ENCODE peak calls at places on chromosomes 7 and 10, in ten cellular contexts. One of them, this sample, is unnamed.

GRCh38 chr7:123624527-123625183 is 23.0 kb downstream of the ASB15 start:
- DNase-seq in naive B cell: peak
- DNase-seq in lower leg skin: no peak
- DNase-seq in NCI-H524: no peak
- DNase-seq in thyroid gland: peak
- DNase-seq in activated CD4-positive, alpha-beta T cell treated with anti-CD3 and anti-CD28 coated beads for 4 hours: peak
- DNase-seq in stimulated activated CD4-positive, alpha-beta T cell treated with anti-CD3 and anti-CD28 coated beads, Interleukin-1b, Interleukin-23, amount 100 ng/mL, for 48 hours: peak
- DNase-seq in EL: peak
- DNase-seq in HuH-7: peak
- DNase-seq in HT1080: peak
- DNase-seq in this sample: peak

GRCh38 chr7:48299580-48300169 is 128.4 kb downstream of the ABCA13 start:
- DNase-seq in naive B cell: no peak
- DNase-seq in lower leg skin: no peak
- DNase-seq in NCI-H524: peak
- DNase-seq in thyroid gland: peak
- DNase-seq in activated CD4-positive, alpha-beta T cell treated with anti-CD3 and anti-CD28 coated beads for 4 hours: no peak
- DNase-seq in stimulated activated CD4-positive, alpha-beta T cell treated with anti-CD3 and anti-CD28 coated beads, Interleukin-1b, Interleukin-23, amount 100 ng/mL, for 48 hours: peak
- DNase-seq in EL: peak
- DNase-seq in HuH-7: peak
- DNase-seq in HT1080: peak
- DNase-seq in this sample: peak

GRCh38 chr10:25176421-25176968 is 1.7 kb downstream of the GPR158 start:
- DNase-seq in naive B cell: no peak
- DNase-seq in lower leg skin: no peak
- DNase-seq in NCI-H524: no peak
- DNase-seq in thyroid gland: no peak
- DNase-seq in activated CD4-positive, alpha-beta T cell treated with anti-CD3 and anti-CD28 coated beads for 4 hours: no peak
- DNase-seq in stimulated activated CD4-positive, alpha-beta T cell treated with anti-CD3 and anti-CD28 coated beads, Interleukin-1b, Interleukin-23, amount 100 ng/mL, for 48 hours: no peak
- DNase-seq in EL: no peak
- DNase-seq in HuH-7: no peak
- DNase-seq in HT1080: peak
- DNase-seq in this sample: no peak

GRCh38 chr7:142088022-142088714 is 23.4 kb upstream of the MGAM2 start:
- DNase-seq in naive B cell: no peak
- DNase-seq in lower leg skin: no peak
- DNase-seq in NCI-H524: peak
- DNase-seq in thyroid gland: no peak
- DNase-seq in activated CD4-positive, alpha-beta T cell treated with anti-CD3 and anti-CD28 coated beads for 4 hours: no peak
- DNase-seq in stimulated activated CD4-positive, alpha-beta T cell treated with anti-CD3 and anti-CD28 coated beads, Interleukin-1b, Interleukin-23, amount 100 ng/mL, for 48 hours: no peak
- DNase-seq in EL: no peak
- DNase-seq in HuH-7: no peak
- DNase-seq in HT1080: no peak
- DNase-seq in this sample: no peak

GRCh38 chr10:107032700-107033401 is 131.7 kb downstream of the SORCS1 start:
- DNase-seq in naive B cell: no peak
- DNase-seq in lower leg skin: no peak
- DNase-seq in NCI-H524: no peak
- DNase-seq in thyroid gland: no peak
- DNase-seq in activated CD4-positive, alpha-beta T cell treated with anti-CD3 and anti-CD28 coated beads for 4 hours: no peak
- DNase-seq in stimulated activated CD4-positive, alpha-beta T cell treated with anti-CD3 and anti-CD28 coated beads, Interleukin-1b, Interleukin-23, amount 100 ng/mL, for 48 hours: no peak
- DNase-seq in EL: no peak
- DNase-seq in HuH-7: no peak
- DNase-seq in HT1080: no peak
- DNase-seq in this sample: no peak

GRCh38 chr10:75508239-75508813 is 76.9 kb downstream of the LRMDA start:
- DNase-seq in naive B cell: no peak
- DNase-seq in lower leg skin: no peak
- DNase-seq in NCI-H524: no peak
- DNase-seq in thyroid gland: no peak
- DNase-seq in activated CD4-positive, alpha-beta T cell treated with anti-CD3 and anti-CD28 coated beads for 4 hours: no peak
- DNase-seq in stimulated activated CD4-positive, alpha-beta T cell treated with anti-CD3 and anti-CD28 coated beads, Interleukin-1b, Interleukin-23, amount 100 ng/mL, for 48 hours: no peak
- DNase-seq in EL: peak
- DNase-seq in HuH-7: no peak
- DNase-seq in HT1080: no peak
- DNase-seq in this sample: peak

GRCh38 chr7:17090751-17091150 is 207.7 kb upstream of the AHR start:
- DNase-seq in naive B cell: no peak
- DNase-seq in lower leg skin: no peak
- DNase-seq in NCI-H524: no peak
- DNase-seq in thyroid gland: no peak
- DNase-seq in activated CD4-positive, alpha-beta T cell treated with anti-CD3 and anti-CD28 coated beads for 4 hours: no peak
- DNase-seq in stimulated activated CD4-positive, alpha-beta T cell treated with anti-CD3 and anti-CD28 coated beads, Interleukin-1b, Interleukin-23, amount 100 ng/mL, for 48 hours: no peak
- DNase-seq in EL: peak
- DNase-seq in HuH-7: no peak
- DNase-seq in HT1080: peak
- DNase-seq in this sample: peak

GRCh38 chr7:25025218-25025671 is 45.3 kb upstream of the OSBPL3 start:
- DNase-seq in naive B cell: no peak
- DNase-seq in lower leg skin: no peak
- DNase-seq in NCI-H524: no peak
- DNase-seq in thyroid gland: no peak
- DNase-seq in activated CD4-positive, alpha-beta T cell treated with anti-CD3 and anti-CD28 coated beads for 4 hours: no peak
- DNase-seq in stimulated activated CD4-positive, alpha-beta T cell treated with anti-CD3 and anti-CD28 coated beads, Interleukin-1b, Interleukin-23, amount 100 ng/mL, for 48 hours: no peak
- DNase-seq in EL: peak
- DNase-seq in HuH-7: peak
- DNase-seq in HT1080: peak
- DNase-seq in this sample: peak

GRCh38 chr7:39186671-39187070 is 209.0 kb downstream of the POU6F2 start:
- DNase-seq in naive B cell: no peak
- DNase-seq in lower leg skin: no peak
- DNase-seq in NCI-H524: no peak
- DNase-seq in thyroid gland: no peak
- DNase-seq in activated CD4-positive, alpha-beta T cell treated with anti-CD3 and anti-CD28 coated beads for 4 hours: no peak
- DNase-seq in stimulated activated CD4-positive, alpha-beta T cell treated with anti-CD3 and anti-CD28 coated beads, Interleukin-1b, Interleukin-23, amount 100 ng/mL, for 48 hours: no peak
- DNase-seq in EL: no peak
- DNase-seq in HuH-7: no peak
- DNase-seq in HT1080: no peak
- DNase-seq in this sample: no peak

GRCh38 chr7:82410461-82410860 is 33.1 kb downstream of the CACNA2D1 start:
- DNase-seq in naive B cell: no peak
- DNase-seq in lower leg skin: no peak
- DNase-seq in NCI-H524: peak
- DNase-seq in thyroid gland: no peak
- DNase-seq in activated CD4-positive, alpha-beta T cell treated with anti-CD3 and anti-CD28 coated beads for 4 hours: no peak
- DNase-seq in stimulated activated CD4-positive, alpha-beta T cell treated with anti-CD3 and anti-CD28 coated beads, Interleukin-1b, Interleukin-23, amount 100 ng/mL, for 48 hours: no peak
- DNase-seq in EL: no peak
- DNase-seq in HuH-7: no peak
- DNase-seq in HT1080: no peak
- DNase-seq in this sample: no peak

GRCh38 chr10:109892087-109892486 is 31.2 kb downstream of the XPNPEP1 start:
- DNase-seq in naive B cell: no peak
- DNase-seq in lower leg skin: no peak
- DNase-seq in NCI-H524: no peak
- DNase-seq in thyroid gland: no peak
- DNase-seq in activated CD4-positive, alpha-beta T cell treated with anti-CD3 and anti-CD28 coated beads for 4 hours: no peak
- DNase-seq in stimulated activated CD4-positive, alpha-beta T cell treated with anti-CD3 and anti-CD28 coated beads, Interleukin-1b, Interleukin-23, amount 100 ng/mL, for 48 hours: no peak
- DNase-seq in EL: no peak
- DNase-seq in HuH-7: no peak
- DNase-seq in HT1080: peak
- DNase-seq in this sample: no peak

GRCh38 chr10:78304091-78305045 is 270.7 kb downstream of the RPS24 start:
- DNase-seq in naive B cell: no peak
- DNase-seq in lower leg skin: peak
- DNase-seq in NCI-H524: no peak
- DNase-seq in thyroid gland: no peak
- DNase-seq in activated CD4-positive, alpha-beta T cell treated with anti-CD3 and anti-CD28 coated beads for 4 hours: no peak
- DNase-seq in stimulated activated CD4-positive, alpha-beta T cell treated with anti-CD3 and anti-CD28 coated beads, Interleukin-1b, Interleukin-23, amount 100 ng/mL, for 48 hours: no peak
- DNase-seq in EL: no peak
- DNase-seq in HuH-7: no peak
- DNase-seq in HT1080: no peak
- DNase-seq in this sample: no peak

GRCh38 chr10:91412688-91413087 is 2.5 kb downstream of the HECTD2 start:
- DNase-seq in naive B cell: no peak
- DNase-seq in lower leg skin: no peak
- DNase-seq in NCI-H524: no peak
- DNase-seq in thyroid gland: no peak
- DNase-seq in activated CD4-positive, alpha-beta T cell treated with anti-CD3 and anti-CD28 coated beads for 4 hours: no peak
- DNase-seq in stimulated activated CD4-positive, alpha-beta T cell treated with anti-CD3 and anti-CD28 coated beads, Interleukin-1b, Interleukin-23, amount 100 ng/mL, for 48 hours: no peak
- DNase-seq in EL: no peak
- DNase-seq in HuH-7: no peak
- DNase-seq in HT1080: no peak
- DNase-seq in this sample: no peak

GRCh38 chr7:70574970-70575799 is 556.8 kb upstream of the GALNT17 start:
- DNase-seq in naive B cell: no peak
- DNase-seq in lower leg skin: no peak
- DNase-seq in NCI-H524: peak
- DNase-seq in thyroid gland: no peak
- DNase-seq in activated CD4-positive, alpha-beta T cell treated with anti-CD3 and anti-CD28 coated beads for 4 hours: no peak
- DNase-seq in stimulated activated CD4-positive, alpha-beta T cell treated with anti-CD3 and anti-CD28 coated beads, Interleukin-1b, Interleukin-23, amount 100 ng/mL, for 48 hours: no peak
- DNase-seq in EL: peak
- DNase-seq in HuH-7: no peak
- DNase-seq in HT1080: peak
- DNase-seq in this sample: peak

GRCh38 chr7:22460363-22460988 is 39.5 kb downstream of the STEAP1B start:
- DNase-seq in naive B cell: no peak
- DNase-seq in lower leg skin: no peak
- DNase-seq in NCI-H524: no peak
- DNase-seq in thyroid gland: no peak
- DNase-seq in activated CD4-positive, alpha-beta T cell treated with anti-CD3 and anti-CD28 coated beads for 4 hours: no peak
- DNase-seq in stimulated activated CD4-positive, alpha-beta T cell treated with anti-CD3 and anti-CD28 coated beads, Interleukin-1b, Interleukin-23, amount 100 ng/mL, for 48 hours: no peak
- DNase-seq in EL: no peak
- DNase-seq in HuH-7: no peak
- DNase-seq in HT1080: no peak
- DNase-seq in this sample: no peak

GRCh38 chr10:50615654-50616053 is 8.1 kb downstream of the SGMS1 start:
- DNase-seq in naive B cell: no peak
- DNase-seq in lower leg skin: no peak
- DNase-seq in NCI-H524: peak
- DNase-seq in thyroid gland: no peak
- DNase-seq in activated CD4-positive, alpha-beta T cell treated with anti-CD3 and anti-CD28 coated beads for 4 hours: no peak
- DNase-seq in stimulated activated CD4-positive, alpha-beta T cell treated with anti-CD3 and anti-CD28 coated beads, Interleukin-1b, Interleukin-23, amount 100 ng/mL, for 48 hours: no peak
- DNase-seq in EL: no peak
- DNase-seq in HuH-7: no peak
- DNase-seq in HT1080: no peak
- DNase-seq in this sample: no peak

GRCh38 chr10:36465604-36466379 is 659.6 kb upstream of the ANKRD30A start:
- DNase-seq in naive B cell: no peak
- DNase-seq in lower leg skin: no peak
- DNase-seq in NCI-H524: no peak
- DNase-seq in thyroid gland: no peak
- DNase-seq in activated CD4-positive, alpha-beta T cell treated with anti-CD3 and anti-CD28 coated beads for 4 hours: no peak
- DNase-seq in stimulated activated CD4-positive, alpha-beta T cell treated with anti-CD3 and anti-CD28 coated beads, Interleukin-1b, Interleukin-23, amount 100 ng/mL, for 48 hours: no peak
- DNase-seq in EL: no peak
- DNase-seq in HuH-7: no peak
- DNase-seq in HT1080: no peak
- DNase-seq in this sample: peak

GRCh38 chr10:10855178-10855577 is 162.5 kb upstream of the CELF2 start:
- DNase-seq in naive B cell: no peak
- DNase-seq in lower leg skin: no peak
- DNase-seq in NCI-H524: no peak
- DNase-seq in thyroid gland: no peak
- DNase-seq in activated CD4-positive, alpha-beta T cell treated with anti-CD3 and anti-CD28 coated beads for 4 hours: no peak
- DNase-seq in stimulated activated CD4-positive, alpha-beta T cell treated with anti-CD3 and anti-CD28 coated beads, Interleukin-1b, Interleukin-23, amount 100 ng/mL, for 48 hours: no peak
- DNase-seq in EL: no peak
- DNase-seq in HuH-7: no peak
- DNase-seq in HT1080: no peak
- DNase-seq in this sample: no peak

GRCh38 chr7:92875171-92875570 is 38.8 kb upstream of the CDK6 start:
- DNase-seq in naive B cell: no peak
- DNase-seq in lower leg skin: no peak
- DNase-seq in NCI-H524: no peak
- DNase-seq in thyroid gland: no peak
- DNase-seq in activated CD4-positive, alpha-beta T cell treated with anti-CD3 and anti-CD28 coated beads for 4 hours: no peak
- DNase-seq in stimulated activated CD4-positive, alpha-beta T cell treated with anti-CD3 and anti-CD28 coated beads, Interleukin-1b, Interleukin-23, amount 100 ng/mL, for 48 hours: no peak
- DNase-seq in EL: no peak
- DNase-seq in HuH-7: no peak
- DNase-seq in HT1080: no peak
- DNase-seq in this sample: no peak

GRCh38 chr7:17625038-17625437 is 315.3 kb downstream of the SNX13 start:
- DNase-seq in naive B cell: no peak
- DNase-seq in lower leg skin: no peak
- DNase-seq in NCI-H524: no peak
- DNase-seq in thyroid gland: no peak
- DNase-seq in activated CD4-positive, alpha-beta T cell treated with anti-CD3 and anti-CD28 coated beads for 4 hours: no peak
- DNase-seq in stimulated activated CD4-positive, alpha-beta T cell treated with anti-CD3 and anti-CD28 coated beads, Interleukin-1b, Interleukin-23, amount 100 ng/mL, for 48 hours: no peak
- DNase-seq in EL: peak
- DNase-seq in HuH-7: no peak
- DNase-seq in HT1080: peak
- DNase-seq in this sample: peak

GRCh38 chr10:33669861-33670385 is 335.5 kb upstream of the NRP1 start:
- DNase-seq in naive B cell: no peak
- DNase-seq in lower leg skin: no peak
- DNase-seq in NCI-H524: peak
- DNase-seq in thyroid gland: no peak
- DNase-seq in activated CD4-positive, alpha-beta T cell treated with anti-CD3 and anti-CD28 coated beads for 4 hours: no peak
- DNase-seq in stimulated activated CD4-positive, alpha-beta T cell treated with anti-CD3 and anti-CD28 coated beads, Interleukin-1b, Interleukin-23, amount 100 ng/mL, for 48 hours: no peak
- DNase-seq in EL: no peak
- DNase-seq in HuH-7: no peak
- DNase-seq in HT1080: no peak
- DNase-seq in this sample: no peak

GRCh38 chr7:55441668-55442305 is 76.7 kb downstream of the LANCL2 start:
- DNase-seq in naive B cell: no peak
- DNase-seq in lower leg skin: no peak
- DNase-seq in NCI-H524: no peak
- DNase-seq in thyroid gland: no peak
- DNase-seq in activated CD4-positive, alpha-beta T cell treated with anti-CD3 and anti-CD28 coated beads for 4 hours: no peak
- DNase-seq in stimulated activated CD4-positive, alpha-beta T cell treated with anti-CD3 and anti-CD28 coated beads, Interleukin-1b, Interleukin-23, amount 100 ng/mL, for 48 hours: no peak
- DNase-seq in EL: peak
- DNase-seq in HuH-7: no peak
- DNase-seq in HT1080: peak
- DNase-seq in this sample: peak